ENCODE peak calls at places on chromosomes 2 and 18, in seven cellular contexts. S, Y, H, X, F, W and M are unnamed samples.

GRCh38 chr2:25981596-25982272 is 563 bp downstream of the KIF3C start:
- DNase-seq in X (no peak), W (no peak), S (no peak), Y (no peak), F (peak), H (no peak), M (no peak)

GRCh38 chr18:7601249-7601620 is 34.1 kb downstream of the PTPRM start:
- DNase-seq in X (no peak), S (no peak), H (no peak), F (no peak), W (no peak), Y (no peak), M (no peak)

GRCh38 chr2:169221745-169222369 is 140.5 kb downstream of the LRP2 start:
- DNase-seq in X (no peak), Y (no peak), F (no peak), H (no peak), W (no peak), S (peak), M (no peak)

GRCh38 chr2:168583064-168583709 is 127.1 kb downstream of the CERS6 start:
- DNase-seq in X (no peak), W (no peak), S (no peak), F (no peak), Y (no peak), H (no peak), M (no peak)

GRCh38 chr18:22267697-22268096 is 98.3 kb downstream of the GATA6 start:
- DNase-seq in X (no peak), W (no peak), Y (no peak), F (peak), H (no peak), S (no peak), M (peak)

GRCh38 chr18:71666481-71666880 is 877.7 kb downstream of the CBLN2 start:
- DNase-seq in X (no peak), S (no peak), H (no peak), W (no peak), Y (no peak), F (no peak), M (no peak)

GRCh38 chr2:42196403-42197267 is 27.5 kb downstream of the EML4 start:
- DNase-seq in X (peak), H (no peak), F (no peak), S (no peak), Y (peak), W (no peak), M (no peak)

GRCh38 chr2:15170068-15170775 is 390.9 kb downstream of the NBAS start:
- DNase-seq in F (no peak), H (no peak), X (no peak), W (no peak), S (no peak), Y (no peak), M (no peak)

GRCh38 chr2:152718909-152719645 is 657 bp downstream of the ARL6IP6 start:
- DNase-seq in W (peak), H (no peak), Y (no peak), F (no peak), X (peak), S (peak), M (no peak)

GRCh38 chr2:158926478-158926948 is 41.9 kb upstream of the TANC1 start:
- DNase-seq in S (no peak), W (no peak), F (no peak), Y (no peak), H (no peak), X (no peak), M (no peak)

GRCh38 chr2:134411279-134411827 is 157.5 kb downstream of the MGAT5 start:
- DNase-seq in F (no peak), H (no peak), X (no peak), W (no peak), S (no peak), Y (no peak), M (peak)

GRCh38 chr2:44547713-44548112 is 186.0 kb downstream of the CAMKMT start:
- DNase-seq in X (no peak), S (no peak), H (no peak), Y (no peak), W (no peak), F (no peak), M (no peak)

GRCh38 chr2:15941970-15942710 is 1.8 kb downstream of the MYCN start:
- DNase-seq in S (peak), X (no peak), F (no peak), H (peak), W (no peak), Y (no peak), M (peak)